ENCODE peak calls at places on chromosomes 16 and 17, in five cellular contexts. L is heart left ventricle, X is cardiac fibroblast, H is B cell, P is left lung. M is an unnamed sample.

GRCh38 chr16:82748026-82748425 is 121.3 kb downstream of the CDH13 start:
- DNase-seq in L (peak; percentile 48), X (peak; percentile 80), H (no peak), P (no peak), M (no peak)

GRCh38 chr17:64032081-64032480 is 11.6 kb upstream of the ICAM2 start:
- DNase-seq in L (no peak), X (peak; percentile 16), H (no peak), P (no peak), M (no peak)

GRCh38 chr16:65965632-65966031 is 400.9 kb upstream of the CDH5 start:
- DNase-seq in L (no peak), X (no peak), H (no peak), P (no peak), M (no peak)

GRCh38 chr16:57240872-57241271 is 4.2 kb upstream of the ARL2BP start:
- DNase-seq in L (no peak), X (no peak), H (peak; percentile 68), P (no peak), M (no peak)

GRCh38 chr16:48608452-48608851 is 1.5 kb downstream of the N4BP1 start:
- DNase-seq in L (no peak), X (no peak), H (peak; percentile 32), P (no peak), M (no peak)

GRCh38 chr16:48435906-48436305 is 50.7 kb upstream of the SIAH1 start:
- DNase-seq in L (no peak), X (no peak), H (no peak), P (no peak), M (no peak)

GRCh38 chr16:66933776-66934137 is 445 bp downstream of the CIAO2B start:
- DNase-seq in L (no peak), X (peak; percentile 35), H (no peak), P (no peak), M (no peak)

GRCh38 chr17:52011070-52011469 is 147.4 kb downstream of the CA10 start:
- DNase-seq in L (no peak), X (no peak), H (no peak), P (no peak), M (no peak)

DNA sequence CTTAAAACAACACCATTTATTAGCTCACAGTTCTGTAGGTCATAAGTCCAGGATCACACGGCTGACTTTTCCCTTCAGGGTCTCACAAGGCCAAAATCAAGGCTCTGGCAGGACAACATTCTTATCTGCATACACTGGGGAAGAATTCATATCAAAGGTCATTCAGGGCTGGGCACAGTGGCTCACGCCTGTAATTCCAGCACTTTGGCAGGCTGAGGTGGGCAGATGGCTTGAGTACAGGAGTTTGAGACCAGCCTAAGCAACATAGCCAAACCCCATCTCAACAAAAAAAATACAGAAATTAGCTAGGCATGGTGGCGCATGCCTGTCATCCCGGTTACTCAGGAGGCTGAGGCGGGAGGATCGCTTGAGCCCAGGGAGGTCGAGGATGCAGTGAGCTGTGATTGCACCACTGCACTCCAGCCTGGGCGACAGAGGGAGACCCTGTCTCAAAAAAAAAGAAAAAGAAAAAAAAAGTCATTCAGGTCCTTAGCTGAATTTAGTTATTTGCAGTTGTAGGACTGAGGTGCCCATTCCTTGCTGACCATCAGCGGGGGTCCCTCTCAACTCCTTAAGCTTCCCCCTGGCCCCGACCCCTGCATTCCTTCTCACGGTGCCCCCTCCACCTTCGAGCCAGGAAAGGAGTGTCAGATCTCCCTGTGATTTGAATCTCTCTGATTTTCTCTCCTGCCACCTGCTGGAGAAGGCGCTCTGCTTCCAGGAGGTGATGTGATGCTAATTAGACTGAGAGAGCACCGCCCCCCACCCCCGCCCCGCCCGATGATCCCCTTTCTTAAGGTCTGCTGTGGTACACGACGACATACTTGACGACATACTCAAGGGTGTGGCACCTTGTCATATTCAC is 91.8 kb upstream of the CLEC18A start:
- DNase-seq in L (peak; percentile 47), X (no peak), H (no peak), P (no peak), M (no peak)
- TF ChIP-seq CTCF in L (peak; percentile 36), X (peak; percentile 26), H (no peak), P (no peak), M (peak; percentile 69)

DNA sequence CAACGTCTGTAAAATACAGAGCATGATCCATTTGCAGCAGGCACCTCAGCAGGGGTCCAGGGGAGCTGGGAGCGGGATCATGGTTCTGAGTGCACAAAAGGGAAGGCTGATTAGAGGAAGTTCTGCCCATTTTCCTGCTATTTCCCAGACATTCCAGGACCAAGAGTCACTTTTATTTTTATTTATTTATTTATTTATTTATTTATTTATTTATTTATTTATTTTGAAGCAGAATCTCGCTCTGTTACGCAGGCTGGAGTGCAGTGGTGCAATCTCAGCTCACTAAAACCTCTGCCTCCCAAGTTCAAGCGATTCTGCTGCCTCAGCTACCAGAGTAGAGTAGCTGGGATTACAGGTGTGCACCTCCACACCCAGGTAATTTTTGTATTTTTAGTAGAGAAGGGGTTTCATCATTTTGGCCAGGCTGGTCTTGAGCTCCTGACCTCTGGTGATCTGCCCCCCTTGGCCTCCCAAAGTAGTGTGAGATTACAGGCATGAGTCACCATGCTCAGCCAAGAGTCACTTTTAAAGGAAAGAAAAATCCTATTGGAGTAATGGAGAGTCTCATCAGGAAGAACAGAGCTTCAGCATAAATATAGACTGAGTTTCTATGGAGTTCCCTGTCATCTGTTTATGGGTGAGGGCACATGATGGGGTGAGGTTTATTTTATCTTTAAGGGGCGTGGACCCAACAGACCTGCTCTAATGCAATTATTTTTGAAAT is 355.2 kb downstream of the HAPSTR1 start:
- DNase-seq in L (no peak), X (no peak), H (no peak), P (no peak), M (no peak)
- TF ChIP-seq CTCF in L (no peak), X (no peak), H (no peak), P (no peak), M (no peak)

GRCh38 chr17:66855204-66855603 is 20.3 kb downstream of the CACNG5 start:
- DNase-seq in L (no peak), X (peak; percentile 3), H (no peak), P (no peak), M (no peak)
- TF ChIP-seq CTCF in L (no peak), X (peak; percentile 41), H (peak; percentile 42), P (no peak), M (peak; percentile 29)

GRCh38 chr17:42520540-42520951 is 15.5 kb upstream of the NAGLU start:
- DNase-seq in L (no peak), X (no peak), H (no peak), P (no peak), M (peak; percentile 66)
- TF ChIP-seq CTCF in L (peak; percentile 38), X (peak; percentile 25), H (peak; percentile 24), P (no peak), M (peak; percentile 70)